ENCODE peak calls at places on chromosomes 7 and 10, in seven cellular contexts. F is stomach, W is suprapubic skin, L is GM13977, G is ovary, N is heart left ventricle, P is psoas muscle. V is an unnamed sample.

GRCh38 chr7:128386415-128386925 is 23.3 kb downstream of the IMPDH1 start:
- DNase-seq in F (no peak), W (no peak), L (no peak), G (no peak), N (no peak), P (no peak), V (no peak)

GRCh38 chr10:63268798-63269503 is 135.8 kb downstream of the NRBF2 start:
- DNase-seq in F (peak), W (peak), L (peak), G (peak), N (peak), P (peak), V (peak)

GRCh38 chr10:111211756-111212155 is 134.9 kb downstream of the ADRA2A start:
- DNase-seq in F (no peak), W (no peak), L (no peak), G (no peak), N (no peak), P (no peak), V (no peak)

GRCh38 chr7:22565315-22565811 is 65.4 kb upstream of the STEAP1B start:
- DNase-seq in F (no peak), W (no peak), L (peak), G (no peak), N (no peak), P (no peak), V (no peak)

GRCh38 chr7:47452715-47453092 is 129.2 kb downstream of the TNS3 start:
- DNase-seq in F (no peak), W (no peak), L (no peak), G (no peak), N (no peak), P (no peak), V (no peak)

GRCh38 chr7:30445770-30446169 is 32.8 kb downstream of the NOD1 start:
- DNase-seq in F (peak), W (peak), L (peak), G (peak), N (peak), P (peak), V (peak)

GRCh38 chr7:90119178-90119971 is 34.9 kb upstream of the STEAP1 start:
- DNase-seq in F (no peak), W (no peak), L (no peak), G (peak), N (peak), P (peak), V (peak)

GRCh38 chr7:66737667-66738066 is 2.9 kb upstream of the RABGEF1 start:
- DNase-seq in F (no peak), W (no peak), L (no peak), G (no peak), N (no peak), P (no peak), V (no peak)

GRCh38 chr7:96959135-96959534 is 46.2 kb upstream of the DLX6 start:
- DNase-seq in F (no peak), W (no peak), L (no peak), G (no peak), N (no peak), P (no peak), V (no peak)

GRCh38 chr10:7315906-7316305 is 94.9 kb downstream of the SFMBT2 start:
- DNase-seq in F (no peak), W (no peak), L (no peak), G (no peak), N (no peak), P (no peak), V (no peak)

GRCh38 chr7:55983537-55983936 is 19.2 kb downstream of the NIPSNAP2 start:
- DNase-seq in F (no peak), W (no peak), L (no peak), G (no peak), N (no peak), P (no peak), V (no peak)

GRCh38 chr10:10599994-10600393 is 417.7 kb upstream of the CELF2 start:
- DNase-seq in F (no peak), W (no peak), L (no peak), G (no peak), N (no peak), P (no peak), V (no peak)

GRCh38 chr7:116805100-116805544 is 57.3 kb upstream of the CAPZA2 start:
- DNase-seq in F (no peak), W (no peak), L (no peak), G (no peak), N (peak), P (peak), V (peak)

GRCh38 chr7:111173528-111173927 is 82.6 kb downstream of the LRRN3 start:
- DNase-seq in F (no peak), W (no peak), L (no peak), G (no peak), N (no peak), P (no peak), V (no peak)

GRCh38 chr10:24552346-24553016 is 171.2 kb downstream of the ARHGAP21 start:
- DNase-seq in F (peak), W (no peak), L (no peak), G (peak), N (no peak), P (peak), V (peak)

GRCh38 chr7:41709621-41710020 is 6.7 kb upstream of the INHBA start:
- DNase-seq in F (no peak), W (no peak), L (no peak), G (no peak), N (no peak), P (no peak), V (no peak)

GRCh38 chr10:78972947-78973900 is 95.5 kb upstream of the ZMIZ1 start:
- DNase-seq in F (peak), W (peak), L (peak), G (no peak), N (peak), P (peak), V (no peak)

GRCh38 chr10:66931340-66931948 is 5.6 kb downstream of the LRRTM3 start:
- DNase-seq in F (no peak), W (no peak), L (peak), G (no peak), N (no peak), P (no peak), V (peak)

GRCh38 chr10:46020871-46021553 is 9.4 kb downstream of the NCOA4 start:
- DNase-seq in F (no peak), W (no peak), L (no peak), G (no peak), N (no peak), P (no peak), V (no peak)

GRCh38 chr10:112385143-112385695 is 11.3 kb downstream of the ACSL5 start:
- DNase-seq in F (no peak), W (no peak), L (no peak), G (no peak), N (no peak), P (no peak), V (no peak)

GRCh38 chr10:89278034-89278535 is 23.8 kb upstream of the IFIT2 start:
- DNase-seq in F (no peak), W (no peak), L (no peak), G (no peak), N (peak), P (no peak), V (no peak)

GRCh38 chr7:139853576-139854511 is 24.8 kb downstream of the TBXAS1 start:
- DNase-seq in F (peak), W (no peak), L (no peak), G (no peak), N (no peak), P (no peak), V (no peak)

GRCh38 chr10:63503395-63503794 is 17.8 kb upstream of the REEP3 start:
- DNase-seq in F (no peak), W (no peak), L (no peak), G (no peak), N (no peak), P (no peak), V (no peak)

DNA sequence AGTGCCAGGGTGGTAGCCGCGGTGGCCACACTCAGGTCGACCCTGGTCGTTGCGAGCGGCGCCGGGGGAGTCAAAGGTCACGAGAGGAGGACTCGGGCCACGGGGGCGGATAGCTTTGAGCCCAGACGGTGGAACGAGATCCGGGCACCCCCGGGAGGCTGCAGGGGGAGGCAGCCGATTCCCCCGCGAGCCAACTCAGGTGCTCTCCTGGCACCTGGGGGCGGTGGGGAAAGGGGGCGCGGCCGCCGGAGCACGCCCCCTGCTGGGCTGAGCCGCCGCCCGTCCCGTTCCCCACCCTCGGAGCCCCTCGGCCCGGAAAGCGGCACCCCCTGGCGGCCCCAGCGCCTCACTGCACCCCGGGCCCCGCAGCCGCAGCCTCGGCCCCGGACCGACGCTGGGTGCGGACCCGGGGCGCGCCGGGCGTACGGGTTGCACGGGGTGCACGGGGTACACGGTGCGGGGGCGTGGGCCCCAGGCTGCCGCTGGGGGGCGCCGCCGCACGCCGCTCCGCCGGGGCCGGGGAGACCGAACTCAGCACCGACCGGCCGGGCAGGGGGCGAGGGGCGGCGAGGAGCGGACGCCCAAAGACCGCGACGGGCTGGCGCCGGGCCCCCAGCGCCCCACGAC is 513 bp upstream of the NYAP1 start:
- DNase-seq in F (peak), W (no peak), L (peak), G (peak), N (peak), P (peak), V (peak)
- TF ChIP-seq CTCF in F (no peak), W (peak), L (peak), G (peak), N (peak), P (peak), V (peak)

GRCh38 chr10:34956756-34957155 is 133.4 kb downstream of the CUL2 start:
- DNase-seq in F (no peak), W (no peak), L (no peak), G (no peak), N (no peak), P (no peak), V (no peak)
- TF ChIP-seq CTCF in F (no peak), W (no peak), L (no peak), G (no peak), N (no peak), P (no peak), V (no peak)

GRCh38 chr10:28300027-28300426 is 2.8 kb downstream of the MPP7 start:
- DNase-seq in F (no peak), W (no peak), L (no peak), G (no peak), N (no peak), P (no peak), V (no peak)
- TF ChIP-seq CTCF in F (no peak), W (no peak), L (no peak), G (no peak), N (no peak), P (no peak), V (no peak)

GRCh38 chr7:74615933-74616780 is 41.4 kb upstream of the GTF2I start:
- DNase-seq in F (no peak), W (no peak), L (no peak), G (no peak), N (no peak), P (no peak), V (no peak)
- TF ChIP-seq CTCF in F (no peak), W (no peak), L (peak), G (no peak), N (no peak), P (no peak), V (no peak)

DNA sequence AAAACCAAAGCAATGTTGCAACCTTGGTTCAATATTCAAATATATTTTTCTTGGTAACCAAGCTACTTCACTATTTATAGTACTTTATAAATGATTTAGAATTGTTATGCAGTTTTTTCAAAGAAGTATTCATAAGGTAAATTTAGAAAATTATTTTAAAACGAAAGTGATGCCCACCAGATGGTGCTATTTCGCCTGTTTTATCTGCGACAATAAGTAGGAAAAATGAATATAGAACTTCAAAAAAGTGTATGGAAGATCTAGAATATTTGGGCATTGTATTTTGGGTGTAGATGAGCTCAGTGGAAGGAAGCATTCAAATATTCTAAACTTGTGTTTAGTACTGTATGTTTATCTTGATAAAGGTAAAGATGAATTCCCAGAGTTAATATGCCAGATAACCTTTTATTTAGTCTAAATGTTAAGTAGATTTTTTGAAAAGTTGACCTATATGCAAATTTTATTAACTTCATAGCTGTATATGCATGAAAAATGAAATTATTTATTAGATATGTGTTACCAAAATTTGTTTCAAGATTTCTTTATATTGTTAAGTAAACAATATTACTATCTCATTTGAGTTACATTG is 93.2 kb downstream of the ADK start:
- DNase-seq in F (no peak), W (no peak), L (no peak), G (no peak), N (no peak), P (no peak), V (peak)
- TF ChIP-seq CTCF in F (no peak), W (peak), L (peak), G (peak), N (peak), P (peak), V (peak)

GRCh38 chr10:128059266-128059850 is 66.9 kb downstream of the MKI67 start:
- DNase-seq in F (no peak), W (peak), L (no peak), G (no peak), N (peak), P (no peak), V (no peak)
- TF ChIP-seq CTCF in F (no peak), W (no peak), L (no peak), G (no peak), N (no peak), P (no peak), V (no peak)

DNA sequence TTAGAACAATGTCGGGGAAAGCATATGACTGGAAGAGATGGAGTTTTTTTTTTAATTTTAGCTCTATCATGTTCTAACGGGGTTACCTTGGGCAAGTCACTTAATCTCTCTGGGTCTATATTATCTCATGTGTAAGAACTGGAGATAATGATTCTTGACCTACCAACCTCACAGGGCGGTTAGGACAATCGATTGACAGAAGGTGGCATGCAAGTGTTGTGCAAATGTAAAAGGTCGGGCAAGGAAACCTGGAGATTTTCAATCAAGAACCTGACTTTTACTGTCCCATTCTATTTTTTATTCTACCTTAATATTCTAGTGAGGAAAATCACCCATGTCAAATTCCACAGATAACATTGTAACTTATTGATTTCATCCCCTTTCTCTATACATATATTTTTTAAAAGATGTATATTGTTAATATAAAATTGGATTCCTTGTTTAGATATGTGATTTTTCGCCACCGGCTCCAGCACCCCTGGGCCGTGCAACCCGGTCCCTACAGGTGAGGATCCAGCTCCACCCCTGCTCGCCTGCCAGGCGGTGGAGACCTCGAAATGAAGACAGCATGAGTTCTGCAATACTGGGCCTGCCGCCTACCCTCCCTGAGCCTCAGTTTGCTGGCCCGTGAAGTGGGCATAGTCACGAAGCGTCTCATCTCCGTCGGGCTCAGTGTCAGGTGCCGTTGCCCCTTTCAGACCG is 497.6 kb upstream of the PHF14 start:
- DNase-seq in F (no peak), W (no peak), L (no peak), G (no peak), N (no peak), P (no peak), V (no peak)
- TF ChIP-seq CTCF in F (no peak), W (no peak), L (no peak), G (no peak), N (no peak), P (no peak), V (no peak)

GRCh38 chr7:5043661-5044060 is 2.0 kb upstream of the RBAK start:
- DNase-seq in F (no peak), W (no peak), L (no peak), G (no peak), N (no peak), P (no peak), V (no peak)

GRCh38 chr7:5041047-5041446 is 4.6 kb upstream of the RBAK start:
- DNase-seq in F (no peak), W (no peak), L (no peak), G (no peak), N (no peak), P (no peak), V (no peak)

GRCh38 chr7:5045558-5046396 is at the start of gene RBAK:
- DNase-seq in F (peak), W (peak), L (peak), G (peak), N (peak), P (peak), V (peak)
- TF ChIP-seq CTCF in F (no peak), W (no peak), L (no peak), G (no peak), N (no peak), P (no peak), V (no peak)